ENCODE peak calls at places on chromosomes 13 and 19, in ten cellular contexts. C is ovary; N is stimulated activated CD8-positive, alpha-beta memory T cell treated with anti-CD3 and anti-CD28 coated beads, Interleukin-4, amount 100 ng/mL, for 24 hours; J is heart left ventricle; K is activated naive CD4-positive, alpha-beta T cell treated with anti-CD3 and anti-CD28 coated beads, Interleukin-2, amount 50 U/mL, for 72 hours; F is NCI-H1092; S is cardiac muscle cell; Q is fibroblast of the conjunctiva; W is naive thymus-derived CD8-positive, alpha-beta T cell; Y is H54. V is an unnamed sample.

GRCh38 chr13:45500492-45501174 is 35.9 kb downstream of the COG3 start:
- DNase-seq in C (no peak), N (no peak), J (no peak), K (no peak), F (no peak), S (peak; percentile 95), Q (peak; percentile 68), W (no peak), Y (no peak), V (no peak)

GRCh38 chr19:17867087-17867486 is 4.7 kb upstream of the SLC5A5 start:
- DNase-seq in C (no peak), N (no peak), J (no peak), K (no peak), F (no peak), S (no peak), Q (no peak), W (no peak), Y (no peak), V (no peak)

GRCh38 chr19:57465680-57466381 is 8.9 kb upstream of the VN1R1 start:
- DNase-seq in C (no peak), N (no peak), J (no peak), K (no peak), F (no peak), S (peak; percentile 40), Q (no peak), W (no peak), Y (peak; percentile 33), V (no peak)

GRCh38 chr19:53910170-53910518 is 1.1 kb downstream of the CACNG7 start:
- DNase-seq in C (no peak), N (no peak), J (no peak), K (no peak), F (no peak), S (peak; percentile 23), Q (no peak), W (no peak), Y (no peak), V (peak; percentile 53)

GRCh38 chr19:17889609-17890214 is 18.0 kb downstream of the SLC5A5 start:
- DNase-seq in C (peak; percentile 71), N (no peak), J (no peak), K (no peak), F (no peak), S (peak; percentile 66), Q (no peak), W (no peak), Y (peak; percentile 54), V (peak; percentile 53)

GRCh38 chr13:51772105-51772455 is 31.9 kb downstream of the DHRS12 start:
- DNase-seq in C (no peak), N (no peak), J (no peak), K (no peak), F (no peak), S (no peak), Q (no peak), W (no peak), Y (no peak), V (no peak)

GRCh38 chr19:45074744-45075143 is 1.5 kb downstream of the ZNF296 start:
- DNase-seq in C (no peak), N (no peak), J (no peak), K (no peak), F (no peak), S (no peak), Q (no peak), W (no peak), Y (no peak), V (no peak)

GRCh38 chr19:52343548-52343947 is 7.5 kb downstream of the ZNF610 start:
- DNase-seq in C (peak; percentile 44), N (peak; percentile 9), J (peak; percentile 65), K (peak; percentile 56), F (peak; percentile 17), S (peak; percentile 27), Q (peak; percentile 5), W (peak; percentile 13), Y (peak; percentile 47), V (peak; percentile 79)

GRCh38 chr19:28960986-28961705 is 251.8 kb downstream of the UQCRFS1 start:
- DNase-seq in C (no peak), N (no peak), J (no peak), K (no peak), F (no peak), S (peak; percentile 48), Q (no peak), W (no peak), Y (peak; percentile 40), V (no peak)

GRCh38 chr13:18212873-18213272 is 968.8 kb downstream of the TUBA3C start:
- DNase-seq in C (no peak), N (no peak), J (no peak), K (no peak), F (no peak), S (peak; percentile 5), Q (no peak), W (no peak), Y (no peak), V (no peak)

GRCh38 chr19:51572908-51573307 is 1.8 kb downstream of the ZNF175 start:
- DNase-seq in C (no peak), N (no peak), J (no peak), K (no peak), F (no peak), S (peak; percentile 32), Q (no peak), W (no peak), Y (peak; percentile 53), V (no peak)

GRCh38 chr19:50720921-50721291 is 1.3 kb upstream of the SHANK1 start:
- DNase-seq in C (no peak), N (no peak), J (no peak), K (no peak), F (no peak), S (no peak), Q (no peak), W (peak; percentile 13), Y (no peak), V (peak; percentile 51)

GRCh38 chr19:19342086-19343015 is 21.7 kb downstream of the MAU2 start:
- DNase-seq in C (peak; percentile 68), N (no peak), J (peak; percentile 60), K (no peak), F (peak; percentile 13), S (peak; percentile 70), Q (no peak), W (no peak), Y (peak; percentile 71), V (peak; percentile 69)

GRCh38 chr19:18603255-18603957 is 3.2 kb downstream of the CRLF1 start:
- DNase-seq in C (no peak), N (no peak), J (no peak), K (no peak), F (no peak), S (peak; percentile 33), Q (no peak), W (no peak), Y (no peak), V (peak; percentile 65)

GRCh38 chr19:44745386-44745831 is 3.1 kb upstream of the BCL3 start:
- DNase-seq in C (peak; percentile 81), N (no peak), J (peak; percentile 92), K (no peak), F (no peak), S (peak; percentile 92), Q (peak; percentile 73), W (no peak), Y (peak; percentile 79), V (no peak)

GRCh38 chr19:11699931-11700794 is 38.6 kb downstream of the ZNF823 start:
- DNase-seq in C (no peak), N (no peak), J (no peak), K (no peak), F (no peak), S (peak; percentile 50), Q (no peak), W (peak; percentile 21), Y (no peak), V (peak; percentile 33)

GRCh38 chr19:5691930-5692784 is 2.1 kb downstream of the RPL36 start:
- DNase-seq in C (no peak), N (no peak), J (no peak), K (no peak), F (no peak), S (no peak), Q (no peak), W (peak; percentile 21), Y (no peak), V (peak; percentile 28)